ENCODE peak calls at places on chromosomes 2 and 18, in six cellular contexts. Y, O, S, E, Z and C are unnamed samples.

GRCh38 chr2:107801498-107801897 is 25.2 kb upstream of the RGPD4 start:
- DNase-seq in Y (no peak), O (no peak), S (no peak), E (no peak), Z (no peak), C (no peak)

GRCh38 chr18:50973367-50974126 is 5.7 kb downstream of the ELAC1 start:
- DNase-seq in Y (no peak), O (peak; percentile 79), S (no peak), E (peak; percentile 71), Z (no peak), C (no peak)

GRCh38 chr2:61499060-61499459 is 28.2 kb upstream of the USP34 start:
- DNase-seq in Y (no peak), O (no peak), S (no peak), E (no peak), Z (no peak), C (no peak)

GRCh38 chr2:230690439-230690838 is 22.2 kb upstream of the CAB39 start:
- DNase-seq in Y (no peak), O (peak; percentile 66), S (no peak), E (no peak), Z (no peak), C (no peak)

GRCh38 chr18:76407681-76408080 is 87.4 kb downstream of the ZNF516 start:
- DNase-seq in Y (no peak), O (no peak), S (no peak), E (no peak), Z (no peak), C (no peak)

GRCh38 chr2:64731746-64732145 is 78.0 kb upstream of the SERTAD2 start:
- DNase-seq in Y (no peak), O (no peak), S (no peak), E (no peak), Z (no peak), C (no peak)

GRCh38 chr2:69780907-69781306 is 39.0 kb downstream of the ANXA4 start:
- DNase-seq in Y (no peak), O (no peak), S (no peak), E (no peak), Z (no peak), C (peak; percentile 51)

GRCh38 chr2:67899187-67899586 is 163.6 kb downstream of the C1D start:
- DNase-seq in Y (no peak), O (no peak), S (no peak), E (no peak), Z (no peak), C (no peak)

GRCh38 chr2:217915706-217916105 is 87.1 kb downstream of the TNS1 start:
- DNase-seq in Y (no peak), O (no peak), S (peak; percentile 90), E (no peak), Z (no peak), C (no peak)

GRCh38 chr2:109721117-109721504 is 73.0 kb upstream of the RGPD5 start:
- DNase-seq in Y (no peak), O (no peak), S (peak; percentile 16), E (no peak), Z (no peak), C (no peak)

GRCh38 chr2:158042245-158042644 is 59.4 kb upstream of the UPP2 start:
- DNase-seq in Y (no peak), O (no peak), S (no peak), E (no peak), Z (no peak), C (peak; percentile 82)

GRCh38 chr2:199738723-199739412 is 112.1 kb downstream of the FTCDNL1 start:
- DNase-seq in Y (no peak), O (no peak), S (no peak), E (peak; percentile 60), Z (no peak), C (no peak)

GRCh38 chr18:76351961-76352581 is 143.0 kb downstream of the ZNF516 start:
- DNase-seq in Y (no peak), O (peak; percentile 98), S (no peak), E (no peak), Z (peak; percentile 45), C (no peak)

GRCh38 chr2:150045601-150046000 is 441.9 kb downstream of the RND3 start:
- DNase-seq in Y (no peak), O (no peak), S (no peak), E (no peak), Z (no peak), C (no peak)

GRCh38 chr2:150047731-150048130 is 439.7 kb downstream of the RND3 start:
- DNase-seq in Y (no peak), O (no peak), S (no peak), E (no peak), Z (no peak), C (no peak)

GRCh38 chr2:150041721-150042450 is 445.6 kb downstream of the RND3 start:
- DNase-seq in Y (no peak), O (peak; percentile 65), S (no peak), E (no peak), Z (no peak), C (no peak)

GRCh38 chr2:150046211-150046610 is 441.3 kb downstream of the RND3 start:
- DNase-seq in Y (no peak), O (peak; percentile 5), S (no peak), E (no peak), Z (no peak), C (no peak)

GRCh38 chr2:150042844-150043503 is 444.5 kb downstream of the RND3 start:
- DNase-seq in Y (no peak), O (no peak), S (no peak), E (no peak), Z (no peak), C (no peak)
- TF ChIP-seq CTCF in Y (no peak), O (no peak), S (no peak), E (no peak), Z (no peak), C (no peak)

GRCh38 chr2:96601382-96602292 is 36.5 kb downstream of the KANSL3 start:
- DNase-seq in Y (peak; percentile 33), O (no peak), S (no peak), E (no peak), Z (no peak), C (no peak)

GRCh38 chr2:96599941-96600340 is 38.2 kb downstream of the KANSL3 start:
- DNase-seq in Y (no peak), O (no peak), S (no peak), E (no peak), Z (no peak), C (no peak)

GRCh38 chr2:96604104-96604503 is 34.0 kb downstream of the KANSL3 start:
- DNase-seq in Y (no peak), O (no peak), S (no peak), E (peak; percentile 36), Z (no peak), C (peak; percentile 12)

GRCh38 chr2:96596596-96596995 is 41.5 kb downstream of the KANSL3 start:
- DNase-seq in Y (no peak), O (no peak), S (no peak), E (no peak), Z (no peak), C (no peak)

DNA sequence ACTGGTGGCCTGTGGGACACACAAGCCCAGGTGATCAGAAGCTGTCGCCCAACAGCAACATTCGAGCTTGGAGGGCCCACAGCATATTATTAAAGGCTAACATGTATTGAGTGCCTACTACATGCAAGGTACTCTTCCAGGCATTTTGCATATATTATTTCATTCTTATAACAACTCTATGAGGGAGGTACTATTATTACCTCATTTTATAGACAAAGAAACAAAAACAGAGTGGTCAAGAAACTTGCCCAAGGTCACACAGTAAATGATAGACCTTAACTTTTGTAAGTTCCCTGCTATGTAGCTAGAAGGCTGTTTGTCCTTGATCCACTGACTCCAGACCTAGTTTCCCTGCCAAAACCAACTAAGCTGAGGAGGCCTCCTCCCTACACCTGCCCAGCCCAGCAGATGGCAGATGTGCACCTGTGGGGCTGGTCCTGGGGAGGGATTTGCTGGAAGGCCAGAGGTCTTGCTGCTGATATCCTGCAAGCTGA is 35.7 kb downstream of the KANSL3 start:
- DNase-seq in Y (no peak), O (no peak), S (no peak), E (no peak), Z (no peak), C (no peak)
- TF ChIP-seq CTCF in Y (no peak), O (no peak), S (no peak), E (peak; percentile 38), Z (no peak), C (no peak)

GRCh38 chr18:45528712-45529336 is 86.5 kb upstream of the SLC14A2 start:
- DNase-seq in Y (no peak), O (no peak), S (no peak), E (no peak), Z (no peak), C (no peak)

GRCh38 chr18:45527891-45528290 is 87.4 kb upstream of the SLC14A2 start:
- DNase-seq in Y (no peak), O (no peak), S (no peak), E (no peak), Z (no peak), C (no peak)

GRCh38 chr18:45522371-45522770 is 92.9 kb upstream of the SLC14A2 start:
- DNase-seq in Y (no peak), O (no peak), S (peak; percentile 73), E (no peak), Z (no peak), C (no peak)

GRCh38 chr18:45521777-45522176 is 93.5 kb upstream of the SLC14A2 start:
- DNase-seq in Y (peak; percentile 21), O (no peak), S (peak; percentile 89), E (no peak), Z (no peak), C (no peak)

DNA sequence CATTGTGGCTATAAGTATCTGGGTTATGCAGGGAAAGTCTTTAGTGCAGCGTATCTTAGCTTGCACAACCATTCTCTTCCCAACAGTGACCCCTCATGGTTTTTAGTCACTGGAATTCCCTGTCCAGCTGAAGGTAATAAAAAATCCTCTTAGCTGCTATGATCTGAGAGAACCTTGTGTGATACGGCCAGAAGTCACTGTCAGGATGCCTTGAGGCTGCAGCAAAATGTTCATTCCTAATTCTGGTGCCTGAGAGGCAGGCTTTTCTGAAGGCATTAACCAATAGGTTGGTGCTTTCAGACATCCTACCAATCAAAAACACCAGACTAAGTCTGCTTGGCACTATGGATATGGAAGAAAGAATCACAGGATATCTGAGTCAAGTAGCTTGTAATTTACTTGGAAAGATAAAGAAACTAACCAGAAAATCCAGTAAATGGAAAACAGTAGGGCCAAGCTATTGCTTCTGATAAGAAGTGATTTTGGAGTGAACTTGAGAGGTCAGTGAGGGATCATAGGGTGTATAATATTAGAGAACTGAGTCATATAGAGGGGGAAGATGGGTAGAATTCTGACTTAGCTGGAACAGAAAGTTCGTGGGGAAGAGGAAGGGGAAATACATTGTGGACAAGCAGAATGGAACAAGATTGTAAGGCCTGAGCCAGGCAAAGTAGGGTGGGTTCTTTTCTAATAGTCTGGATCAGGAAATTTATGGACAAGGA is 89.0 kb upstream of the SLC14A2 start:
- DNase-seq in Y (no peak), O (no peak), S (no peak), E (no peak), Z (no peak), C (no peak)
- TF ChIP-seq CTCF in Y (no peak), O (peak; percentile 30), S (peak; percentile 37), E (no peak), Z (peak; percentile 15), C (no peak)

GRCh38 chr2:169393068-169393590 is 30.8 kb upstream of the LRP2 start:
- DNase-seq in Y (peak; percentile 25), O (no peak), S (no peak), E (no peak), Z (no peak), C (no peak)

GRCh38 chr2:169395821-169396374 is 33.6 kb upstream of the LRP2 start:
- DNase-seq in Y (no peak), O (no peak), S (no peak), E (no peak), Z (no peak), C (no peak)

DNA sequence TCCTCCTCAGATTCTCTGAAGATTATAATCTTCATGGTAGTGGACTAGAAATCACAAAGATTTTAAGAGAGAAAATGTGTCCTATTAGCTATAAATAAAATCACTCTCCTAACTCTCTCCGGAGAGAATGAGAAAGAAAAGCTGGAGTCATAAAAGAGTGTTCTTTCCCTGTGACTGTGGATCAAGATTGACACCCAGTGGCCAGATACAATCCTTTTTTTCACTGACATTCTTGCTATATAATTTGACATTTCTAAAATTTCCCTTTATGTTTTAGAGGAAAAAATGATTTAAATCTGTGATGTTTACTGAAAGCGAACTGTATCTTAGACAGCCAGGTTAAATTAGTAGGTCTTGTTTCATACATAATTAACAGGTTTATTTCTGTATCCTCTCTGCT is 35.4 kb upstream of the LRP2 start:
- DNase-seq in Y (peak; percentile 24), O (no peak), S (no peak), E (no peak), Z (no peak), C (no peak)
- TF ChIP-seq CTCF in Y (no peak), O (peak; percentile 19), S (no peak), E (peak; percentile 35), Z (peak; percentile 26), C (no peak)